ENCODE peak calls at places on chromosomes 1 and 21, in four cellular contexts. S, N, A and X are unnamed samples.

GRCh38 chr1:223233410-223234163 is 90.5 kb upstream of the TLR5 start:
- DNase-seq in N (no peak), S (peak; percentile 61), A (no peak), X (peak; percentile 80)

GRCh38 chr1:236543065-236543669 is 19.4 kb downstream of the LGALS8 start:
- DNase-seq in A (no peak), N (no peak), S (no peak), X (no peak)

GRCh38 chr1:172532700-172533510 is at the start of gene SUCO:
- DNase-seq in S (peak; percentile 100), A (peak; percentile 100), N (peak; percentile 100), X (peak; percentile 99)

GRCh38 chr1:170732262-170732595 is 68.3 kb downstream of the PRRX1 start:
- DNase-seq in S (peak; percentile 90), N (no peak), A (no peak), X (peak; percentile 27)

GRCh38 chr21:16082038-16082816 is 352.4 kb downstream of the USP25 start:
- DNase-seq in N (no peak), S (peak; percentile 41), A (no peak), X (peak; percentile 55)

GRCh38 chr1:110779617-110780016 is 93.3 kb upstream of the CD53 start:
- DNase-seq in S (no peak), N (no peak), A (no peak), X (no peak)

GRCh38 chr1:8384577-8384976 is 66.7 kb downstream of the SLC45A1 start:
- DNase-seq in S (no peak), N (no peak), A (no peak), X (no peak)

GRCh38 chr1:47527653-47528272 is 89.9 kb downstream of the FOXD2 start:
- DNase-seq in S (peak; percentile 8), A (no peak), N (no peak), X (no peak)

GRCh38 chr1:85148524-85149250 is 52.1 kb downstream of the SYDE2 start:
- DNase-seq in N (no peak), A (no peak), S (peak; percentile 72), X (peak; percentile 16)

GRCh38 chr1:222815367-222815765 is 527 bp downstream of the DISP1 start:
- DNase-seq in A (no peak), S (no peak), N (no peak), X (peak; percentile 33)

GRCh38 chr1:24503003-24503751 is 541 bp downstream of the RCAN3 start:
- DNase-seq in A (no peak), N (peak; percentile 27), S (no peak), X (no peak)

GRCh38 chr1:229407206-229408026 is 26.5 kb downstream of the ACTA1 start:
- DNase-seq in A (no peak), S (no peak), N (no peak), X (no peak)

GRCh38 chr1:32906652-32907051 is 5.5 kb upstream of the TMEM54 start:
- DNase-seq in N (no peak), S (no peak), A (no peak), X (no peak)

GRCh38 chr21:31034378-31034777 is 3.9 kb downstream of the KRTAP19-8 start:
- DNase-seq in A (no peak), N (no peak), S (no peak), X (no peak)

GRCh38 chr1:197692965-197693364 is 82.3 kb downstream of the DENND1B start:
- DNase-seq in S (peak; percentile 47), N (no peak), A (no peak), X (peak; percentile 49)

GRCh38 chr1:119327436-119328155 is 41.0 kb upstream of the HAO2 start:
- DNase-seq in A (peak; percentile 83), N (no peak), S (peak; percentile 56), X (peak; percentile 16)

GRCh38 chr1:31111290-31111951 is 45.9 kb upstream of the PUM1 start:
- DNase-seq in A (no peak), N (peak; percentile 49), S (peak; percentile 77), X (peak; percentile 89)

GRCh38 chr1:225573216-225573615 is 79.7 kb downstream of the ENAH start:
- DNase-seq in A (no peak), N (no peak), S (no peak), X (no peak)

GRCh38 chr1:230087034-230087721 is 20.1 kb downstream of the GALNT2 start:
- DNase-seq in S (no peak), N (no peak), A (no peak), X (no peak)

GRCh38 chr1:59008599-59009347 is 224.9 kb upstream of the JUN start:
- DNase-seq in N (no peak), S (peak; percentile 53), A (no peak), X (no peak)

GRCh38 chr1:176241385-176242015 is 34.4 kb upstream of the COP1 start:
- DNase-seq in N (no peak), A (no peak), S (peak; percentile 89), X (peak; percentile 77)

GRCh38 chr1:234926574-234927311 is 201.9 kb downstream of the TOMM20 start:
- DNase-seq in N (no peak), S (no peak), A (no peak), X (no peak)

GRCh38 chr1:101002551-101002950 is 23.0 kb downstream of the DPH5 start:
- DNase-seq in N (no peak), A (no peak), S (no peak), X (no peak)

GRCh38 chr21:44303490-44303981 is 3.7 kb downstream of the PFKL start:
- DNase-seq in A (peak; percentile 91), N (no peak), S (no peak), X (no peak)

GRCh38 chr21:44049182-44049581 is 37.1 kb downstream of the TRAPPC10 start:
- DNase-seq in A (no peak), S (no peak), N (no peak), X (no peak)

GRCh38 chr1:32902535-32902920 is 1.3 kb upstream of the TMEM54 start:
- DNase-seq in S (no peak), N (no peak), A (peak; percentile 42), X (no peak)

GRCh38 chr21:37214952-37215351 is 52.2 kb downstream of the VPS26C start:
- DNase-seq in N (no peak), S (no peak), A (no peak), X (no peak)

GRCh38 chr21:25925936-25926335 is 191.2 kb downstream of the GABPA start:
- DNase-seq in N (no peak), S (no peak), A (no peak), X (peak; percentile 86)

GRCh38 chr1:53274026-53274425 is 35.7 kb upstream of the MAGOH start:
- DNase-seq in N (no peak), A (peak; percentile 58), S (no peak), X (no peak)

GRCh38 chr1:226471467-226471866 is 63.6 kb upstream of the PARP1 start:
- DNase-seq in S (no peak), N (no peak), A (no peak), X (no peak)

GRCh38 chr1:189962171-189962570 is 515.5 kb downstream of the BRINP3 start:
- DNase-seq in S (peak; percentile 1), A (no peak), N (no peak), X (peak; percentile 83)

GRCh38 chr1:15254521-15254920 is 7.5 kb downstream of the FHAD1 start:
- DNase-seq in A (no peak), N (no peak), S (no peak), X (no peak)

GRCh38 chr1:154347961-154348360 is 22.6 kb downstream of the ATP8B2 start:
- DNase-seq in S (peak; percentile 11), N (no peak), A (no peak), X (peak; percentile 90)

GRCh38 chr1:215875712-215876111 is 308.6 kb downstream of the KCTD3 start:
- DNase-seq in N (no peak), S (no peak), A (no peak), X (no peak)

GRCh38 chr1:198543670-198544260 is 3.3 kb upstream of the ATP6V1G3 start:
- DNase-seq in A (no peak), S (no peak), N (no peak), X (no peak)

GRCh38 chr1:227897704-227898438 is 49.9 kb downstream of the WNT9A start:
- DNase-seq in A (peak; percentile 26), N (no peak), S (no peak), X (no peak)

GRCh38 chr1:9719978-9720722 is 68.6 kb downstream of the PIK3CD start:
- DNase-seq in N (no peak), S (no peak), A (peak; percentile 74), X (no peak)
- TF ChIP-seq CTCF in N (no peak), S (no peak), A (no peak), X (no peak)

GRCh38 chr1:10522324-10522860 is 47.6 kb downstream of the PEX14 start:
- DNase-seq in S (no peak), A (no peak), N (no peak), X (no peak)

GRCh38 chr1:10519016-10519417 is 44.3 kb downstream of the PEX14 start:
- DNase-seq in N (no peak), A (no peak), S (no peak), X (no peak)

GRCh38 chr1:10521537-10522157 is 46.9 kb downstream of the PEX14 start:
- DNase-seq in A (no peak), N (no peak), S (no peak), X (no peak)

GRCh38 chr1:10520952-10521351 is 46.2 kb downstream of the PEX14 start:
- DNase-seq in N (no peak), S (no peak), A (no peak), X (no peak)

GRCh38 chr1:10520497-10520896 is 45.7 kb downstream of the PEX14 start:
- DNase-seq in S (no peak), A (no peak), N (no peak), X (no peak)
- H3K4me3 ChIP-seq in S (no peak overlapping the region), A (no peak overlapping the region), N (no peak overlapping the region), X (no peak overlapping the region)

GRCh38 chr1:28983509-28984310 is 69.3 kb downstream of the EPB41 start:
- DNase-seq in N (peak; percentile 18), A (no peak), S (no peak), X (no peak)
- TF ChIP-seq CTCF in N (peak; percentile 24), A (no peak), S (no peak), X (no peak)

GRCh38 chr1:99968214-99968613 is 1.6 kb upstream of the SLC35A3 start:
- DNase-seq in A (no peak), N (no peak), S (no peak), X (no peak)
- H3K4me3 ChIP-seq in A (no peak overlapping the region), N (no peak overlapping the region), S (no peak overlapping the region), X (no peak overlapping the region)

GRCh38 chr1:156838972-156839371 is 19.9 kb downstream of the INSRR start:
- DNase-seq in A (peak; percentile 52), N (no peak), S (no peak), X (peak; percentile 27)
- TF ChIP-seq CTCF in A (peak; percentile 78), N (peak; percentile 89), S (peak; percentile 86), X (peak; percentile 94)

GRCh38 chr1:220894924-220895256 is 15.6 kb downstream of the HLX start:
- DNase-seq in A (no peak), N (no peak), S (no peak), X (no peak)
- H3K4me3 ChIP-seq in A (no peak overlapping the region), N (peak overlapping the region; percentile 61), S (no peak overlapping the region), X (no peak overlapping the region)

GRCh38 chr1:27418326-27418761 is 25.9 kb downstream of the GPR3 start:
- DNase-seq in S (peak; percentile 93), A (peak; percentile 92), N (peak; percentile 66), X (peak; percentile 95)
- TF ChIP-seq CTCF in S (no peak), A (no peak), N (no peak), X (no peak)